ENCODE peak calls at places on chromosome 4, in six cellular contexts. N is A549, K is NB4, U is HepG2, O is K562, M is GM12878. Q is an unnamed sample.

GRCh38 chr4:17736484-17736883 is 44.9 kb downstream of the FAM184B start:
- DNase-seq in N (no peak), K (no peak), U (no peak), O (no peak), M (no peak), Q (no peak)

GRCh38 chr4:151604238-151604637 is 156.6 kb downstream of the GATB start:
- DNase-seq in N (peak), K (peak), U (no peak), O (no peak), M (no peak), Q (peak)

GRCh38 chr4:38223801-38224236 is 263.6 kb downstream of the PTTG2 start:
- DNase-seq in N (no peak), K (no peak), U (peak), O (no peak), M (no peak), Q (no peak)

GRCh38 chr4:97374526-97374925 is 768.8 kb downstream of the STPG2 start:
- DNase-seq in N (no peak), K (no peak), U (no peak), O (no peak), M (no peak), Q (no peak)

GRCh38 chr4:37999000-37999745 is 39.0 kb downstream of the PTTG2 start:
- DNase-seq in N (no peak), K (no peak), U (no peak), O (no peak), M (no peak), Q (no peak)

GRCh38 chr4:149754526-149754925 is 61.1 kb downstream of the IQCM start:
- DNase-seq in N (no peak), K (no peak), U (no peak), O (no peak), M (no peak), Q (no peak)

GRCh38 chr4:80206541-80207171 is 9.4 kb downstream of the PRDM8 start:
- DNase-seq in N (no peak), K (no peak), U (no peak), O (no peak), M (no peak), Q (peak)

GRCh38 chr4:105417624-105418023 is 56.2 kb downstream of the PPA2 start:
- DNase-seq in N (no peak), K (no peak), U (peak), O (no peak), M (no peak), Q (no peak)

GRCh38 chr4:67460574-67460973 is 84.7 kb downstream of the CENPC start:
- DNase-seq in N (no peak), K (no peak), U (no peak), O (no peak), M (no peak), Q (no peak)

GRCh38 chr4:137755033-137755471 is 222.8 kb upstream of the PCDH18 start:
- DNase-seq in N (no peak), K (no peak), U (no peak), O (no peak), M (no peak), Q (no peak)

DNA sequence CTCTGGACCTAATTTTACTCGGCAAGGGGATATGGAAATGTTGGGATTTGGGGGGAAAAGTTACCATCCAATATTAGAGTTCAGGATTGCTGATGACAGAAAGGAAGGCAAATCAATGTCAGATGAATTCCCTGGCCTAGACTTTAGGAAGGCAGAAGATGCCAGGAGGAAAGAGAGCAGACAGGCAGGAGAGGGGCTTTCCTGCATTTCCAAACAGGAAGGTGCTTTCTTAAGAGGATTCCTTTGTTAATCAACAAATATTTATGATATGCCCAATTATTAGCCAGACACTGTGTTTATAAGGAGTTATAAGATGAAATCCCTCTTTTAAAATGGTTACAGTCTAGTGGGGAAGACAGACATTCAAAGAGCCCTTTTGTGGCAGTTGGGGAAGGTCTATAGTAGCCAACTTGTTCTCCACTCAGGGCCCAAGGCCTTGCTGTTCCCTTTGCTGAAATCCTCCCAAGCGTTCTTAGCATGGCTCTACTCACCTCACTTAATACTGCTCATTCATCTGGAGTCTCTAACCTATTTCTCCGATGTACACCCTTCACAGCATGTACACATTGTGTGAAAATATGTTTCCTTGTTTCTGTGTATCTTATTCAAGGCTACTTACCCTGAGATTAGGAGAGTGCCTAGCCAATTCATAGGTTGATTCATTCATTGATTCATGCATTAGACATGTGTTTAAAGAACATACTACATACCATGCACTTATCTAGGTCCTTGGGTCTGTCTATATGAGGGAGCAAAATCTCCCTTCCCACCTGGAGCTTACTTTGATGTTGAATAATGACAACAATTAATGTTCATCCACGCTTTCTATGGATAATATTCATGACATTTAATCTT is 5.3 kb downstream of the IGFBP7 start:
- DNase-seq in N (no peak), K (no peak), U (no peak), O (no peak), M (no peak), Q (no peak)
- TF ChIP-seq MYC in N (no peak), K (no peak), U (no peak), O (no peak), M (no peak), Q (no peak)

GRCh38 chr4:48801739-48802138 is 21.7 kb upstream of the FRYL start:
- DNase-seq in N (no peak), K (no peak), U (no peak), O (no peak), M (no peak), Q (peak)

GRCh38 chr4:48798117-48798516 is 18.0 kb upstream of the FRYL start:
- DNase-seq in N (no peak), K (no peak), U (no peak), O (no peak), M (no peak), Q (no peak)

GRCh38 chr4:48801016-48801715 is 21.1 kb upstream of the FRYL start:
- DNase-seq in N (no peak), K (no peak), U (no peak), O (no peak), M (no peak), Q (peak)

GRCh38 chr4:48796927-48797679 is 17.0 kb upstream of the FRYL start:
- DNase-seq in N (no peak), K (no peak), U (no peak), O (no peak), M (no peak), Q (no peak)

DNA sequence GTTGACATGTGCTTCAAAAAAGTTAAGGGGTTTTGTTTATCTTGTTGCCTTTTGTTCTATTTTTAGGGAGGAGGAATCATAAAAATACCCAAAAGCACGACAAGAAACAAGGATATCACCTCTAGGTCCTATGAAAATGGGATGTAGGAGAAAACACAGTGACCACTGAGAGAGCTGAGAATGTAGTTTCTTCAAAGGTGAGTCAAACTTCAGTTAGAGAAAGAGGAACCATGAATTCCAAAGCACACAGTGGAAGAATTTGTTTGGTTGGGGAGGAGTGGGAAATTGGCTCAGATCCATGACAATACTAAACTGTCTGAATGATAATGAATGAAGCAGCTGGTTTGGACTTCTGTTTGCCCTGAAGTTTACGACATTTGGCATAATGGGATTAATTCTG is 19.1 kb upstream of the FRYL start:
- DNase-seq in N (no peak), K (peak), U (no peak), O (no peak), M (no peak), Q (no peak)
- TF ChIP-seq MYC in N (no peak), K (no peak), U (no peak), O (no peak), M (no peak), Q (no peak)

DNA sequence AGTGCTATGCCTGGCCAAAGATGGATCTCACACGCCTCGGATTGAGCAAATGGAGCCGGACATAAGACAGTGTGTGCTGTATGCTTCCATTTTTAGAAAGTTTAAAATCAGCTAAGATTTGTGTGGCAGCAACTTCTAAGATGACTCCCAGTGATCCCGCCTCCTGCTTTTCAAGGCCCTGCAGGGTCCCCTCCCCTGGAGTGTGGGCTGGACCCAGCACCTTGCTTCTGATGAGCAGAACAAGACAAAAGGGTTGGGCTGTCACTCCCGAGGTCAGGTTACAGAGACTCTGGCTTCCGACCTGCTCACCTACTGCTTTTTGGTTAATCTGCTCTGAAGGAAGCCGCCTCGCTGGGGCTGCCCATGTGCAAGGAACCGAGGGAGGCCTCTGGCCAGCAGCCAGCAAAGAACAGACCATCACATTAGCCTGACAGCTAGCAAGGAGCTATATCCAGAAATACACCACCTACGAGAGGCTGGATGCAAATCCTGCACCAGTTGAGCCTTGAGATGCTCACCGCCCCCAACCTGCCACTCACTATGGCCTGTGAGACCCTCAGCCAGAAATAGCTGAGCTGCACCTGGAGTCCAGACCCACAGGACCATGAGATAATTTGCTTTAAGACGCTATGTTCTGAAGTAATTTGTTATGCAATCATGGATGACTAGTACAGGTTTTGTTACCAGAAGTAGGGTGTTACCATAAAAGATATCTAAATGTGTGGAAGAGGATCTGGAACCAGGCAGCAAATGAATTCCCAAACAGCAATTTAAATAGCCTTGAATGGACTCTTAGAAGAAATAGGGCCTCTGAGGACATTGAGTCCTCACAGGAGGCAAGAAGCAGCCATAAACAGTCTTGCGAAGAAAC is 47.6 kb downstream of the CRMP1 start:
- DNase-seq in N (no peak), K (no peak), U (no peak), O (no peak), M (no peak), Q (no peak)
- TF ChIP-seq MYC in N (no peak), K (no peak), U (no peak), O (no peak), M (no peak), Q (no peak)

GRCh38 chr4:9898596-9899345 is 117.3 kb downstream of the DRD5 start:
- DNase-seq in N (peak), K (peak), U (peak), O (peak), M (no peak), Q (peak)
- TF ChIP-seq MYC in N (no peak), K (no peak), U (no peak), O (no peak), M (no peak), Q (no peak)

GRCh38 chr4:47551682-47552081 is 66.6 kb downstream of the ATP10D start:
- DNase-seq in N (no peak), K (no peak), U (no peak), O (no peak), M (no peak), Q (no peak)
- TF ChIP-seq MYC in N (no peak), K (no peak), U (no peak), O (no peak), M (no peak), Q (no peak)

DNA sequence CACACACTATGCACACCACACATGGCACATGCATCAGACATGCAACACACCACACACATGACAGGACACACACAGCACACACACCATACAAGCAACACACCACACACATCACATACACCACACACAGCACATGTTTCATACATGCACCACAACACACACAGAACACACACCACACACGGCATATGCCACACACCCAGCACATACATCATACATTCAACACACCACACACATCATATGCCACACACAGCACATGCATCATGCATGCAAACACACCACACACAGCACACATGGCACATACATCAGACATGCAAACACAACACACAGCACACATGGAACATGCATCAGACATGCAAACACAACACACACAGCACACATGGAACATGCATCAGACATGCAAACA is 80.7 kb upstream of the LRPAP1 start:
- DNase-seq in N (no peak), K (no peak), U (no peak), O (no peak), M (no peak), Q (no peak)
- TF ChIP-seq MYC in N (no peak), K (no peak), U (no peak), O (no peak), M (no peak), Q (no peak)

GRCh38 chr4:40194602-40195161 is 2.1 kb upstream of the RHOH start:
- DNase-seq in N (no peak), K (peak), U (peak), O (no peak), M (no peak), Q (peak)
- TF ChIP-seq MYC in N (no peak), K (peak), U (no peak), O (no peak), M (no peak), Q (no peak)

Q was measured in endothelial cell of umbilical vein.